ENCODE peak calls at places on chromosome 13, in nine cellular contexts. H is RWPE2; P is ovary; C is aorta; Z is left lung; M is Karpas-422; Q is CD8-positive, alpha-beta memory T cell; O is heart left ventricle; D is mesendoderm. E is an unnamed sample.

GRCh38 chr13:46571941-46572340 is 19.0 kb downstream of the LRCH1 start:
- DNase-seq in C (no peak), Z (no peak), Q (no peak), O (no peak), H (no peak), M (no peak), P (no peak), D (no peak), E (no peak)

GRCh38 chr13:54945978-54946377 is 1917.4 kb downstream of the OLFM4 start:
- DNase-seq in D (no peak), P (no peak), O (no peak), H (no peak), C (no peak), Q (no peak), M (no peak), Z (no peak), E (no peak)

GRCh38 chr13:101473458-101473857 is 21.0 kb downstream of the ITGBL1 start:
- DNase-seq in Q (no peak), P (no peak), D (no peak), M (no peak), H (peak; percentile 68), O (peak; percentile 41), C (peak; percentile 76), Z (no peak), E (no peak)

GRCh38 chr13:110869805-110870706 is 44.8 kb downstream of the ANKRD10 start:
- DNase-seq in H (peak; percentile 99), M (no peak), D (peak; percentile 89), Q (no peak), P (peak; percentile 83), C (peak; percentile 98), Z (peak; percentile 84), O (peak; percentile 87), E (peak; percentile 36)

GRCh38 chr13:111256458-111256857 is 64.0 kb upstream of the TEX29 start:
- DNase-seq in H (no peak), Z (no peak), O (no peak), Q (no peak), M (no peak), C (no peak), P (no peak), D (no peak), E (no peak)

GRCh38 chr13:92564942-92565341 is 661.7 kb upstream of the GPC6 start:
- DNase-seq in H (no peak), P (no peak), M (no peak), D (no peak), Q (no peak), O (no peak), C (no peak), Z (no peak), E (no peak)

GRCh38 chr13:45695198-45695730 is 6.9 kb upstream of the CBY2 start:
- DNase-seq in O (no peak), P (no peak), D (no peak), Z (no peak), Q (no peak), C (no peak), M (no peak), H (no peak), E (peak; percentile 5)

GRCh38 chr13:34926513-34926912 is 15.6 kb upstream of the NBEA start:
- DNase-seq in C (no peak), Q (no peak), O (no peak), Z (no peak), D (peak; percentile 50), M (peak; percentile 52), H (no peak), P (no peak), E (peak; percentile 77)

GRCh38 chr13:73411067-73411809 is 352.4 kb downstream of the KLF5 start:
- DNase-seq in Z (no peak), Q (no peak), D (no peak), O (no peak), C (no peak), P (no peak), H (no peak), M (no peak), E (no peak)

GRCh38 chr13:34864650-34865049 is 77.4 kb upstream of the NBEA start:
- DNase-seq in Z (no peak), P (no peak), D (no peak), H (no peak), M (no peak), Q (no peak), O (no peak), C (no peak), E (no peak)

GRCh38 chr13:112741185-112741755 is 51.4 kb downstream of the ATP11A start:
- DNase-seq in Q (no peak), O (no peak), D (no peak), P (no peak), C (no peak), Z (no peak), H (no peak), M (no peak), E (no peak)

GRCh38 chr13:112740502-112741131 is 50.8 kb downstream of the ATP11A start:
- DNase-seq in Q (no peak), D (no peak), P (peak; percentile 86), C (peak; percentile 62), H (no peak), M (no peak), Z (no peak), O (peak; percentile 86), E (peak; percentile 71)

GRCh38 chr13:112743451-112744305 is 53.8 kb downstream of the ATP11A start:
- DNase-seq in M (no peak), H (no peak), C (no peak), D (no peak), Q (no peak), O (no peak), P (no peak), Z (no peak), E (no peak)

GRCh38 chr13:112742583-112742982 is 52.7 kb downstream of the ATP11A start:
- DNase-seq in Z (no peak), P (no peak), M (no peak), C (no peak), H (no peak), D (no peak), Q (no peak), O (no peak), E (no peak)

GRCh38 chr13:112741835-112742570 is 52.2 kb downstream of the ATP11A start:
- DNase-seq in M (no peak), Q (no peak), C (no peak), D (no peak), Z (no peak), H (no peak), P (peak; percentile 27), O (no peak), E (no peak)
- H3K27ac ChIP-seq in M (no peak overlapping the region), Q (no peak overlapping the region), C (no peak overlapping the region), D (no peak overlapping the region), Z (no peak overlapping the region), H (no peak overlapping the region), P (peak overlapping the region; percentile 68), O (peak overlapping the region; percentile 83), E (peak overlapping the region; percentile 73)

GRCh38 chr13:27927444-27928352 is 7.9 kb downstream of the PDX1 start:
- DNase-seq in Z (no peak), P (no peak), H (no peak), C (no peak), Q (no peak), O (no peak), M (no peak), D (no peak), E (no peak)

GRCh38 chr13:27929868-27930267 is 10.1 kb downstream of the PDX1 start:
- DNase-seq in P (no peak), H (no peak), Q (no peak), M (no peak), O (no peak), C (no peak), Z (no peak), D (no peak), E (no peak)

GRCh38 chr13:27926644-27927434 is 7.0 kb downstream of the PDX1 start:
- DNase-seq in Q (no peak), D (no peak), H (no peak), Z (no peak), P (no peak), C (no peak), M (no peak), O (no peak), E (no peak)

GRCh38 chr13:27928805-27929753 is 9.3 kb downstream of the PDX1 start:
- DNase-seq in Q (no peak), C (no peak), H (no peak), D (no peak), Z (no peak), M (no peak), O (no peak), P (no peak), E (no peak)

GRCh38 chr13:27928353-27928804 is 8.6 kb downstream of the PDX1 start:
- DNase-seq in H (no peak), P (no peak), Z (no peak), C (no peak), D (no peak), Q (no peak), M (no peak), O (no peak), E (no peak)
- H3K27me3 ChIP-seq in H (peaks cover 84% of the 10 kb centered on the region), P (peaks cover 4% of the 10 kb centered on the region), Z (peaks cover 100% of the 10 kb centered on the region), C (peaks cover 3% of the 10 kb centered on the region), D (peaks cover 72% of the 10 kb centered on the region), Q (peaks cover 33% of the 10 kb centered on the region), M (no peaks in the 10 kb centered on the region), O (peaks cover 78% of the 10 kb centered on the region), E (peaks cover 100% of the 10 kb centered on the region)

DNA sequence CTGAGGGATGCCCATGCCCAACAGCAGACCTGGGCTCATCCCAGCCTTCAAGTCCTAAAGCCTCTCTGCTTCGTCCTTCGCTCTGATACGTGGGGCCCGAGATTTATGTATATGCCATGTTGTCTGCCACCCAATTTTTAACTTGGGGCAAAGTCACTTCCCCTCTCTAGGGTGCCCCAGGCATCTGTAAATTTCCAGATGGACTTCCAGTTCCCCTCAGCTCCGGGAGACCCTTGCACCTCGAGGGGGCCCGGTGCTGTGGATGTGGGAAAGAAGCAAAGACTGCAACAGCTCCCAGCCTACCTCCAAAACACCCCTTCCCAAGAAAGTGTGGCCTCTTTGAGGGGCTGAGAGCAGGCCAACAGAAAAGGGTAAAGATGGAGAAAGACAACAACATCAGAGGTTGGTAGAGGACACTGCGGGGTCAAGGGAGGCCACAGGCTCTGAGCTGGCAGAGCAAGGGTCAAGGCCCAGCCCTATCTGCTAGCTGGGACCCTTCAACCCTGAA is 97.4 kb downstream of the STK24 start:
- DNase-seq in H (no peak), C (no peak), D (no peak), M (no peak), O (no peak), Q (no peak), Z (no peak), P (no peak), E (no peak)
- H3K4me1 ChIP-seq in H (peaks cover 39% of the 10 kb centered on the region), C (no peaks in the 10 kb centered on the region), D (peaks cover 28% of the 10 kb centered on the region), M (no peaks in the 10 kb centered on the region), O (peaks cover 41% of the 10 kb centered on the region), Q (peaks cover 60% of the 10 kb centered on the region), Z (peaks cover 29% of the 10 kb centered on the region), P (peaks cover 29% of the 10 kb centered on the region), E (peaks cover 79% of the 10 kb centered on the region)

DNA sequence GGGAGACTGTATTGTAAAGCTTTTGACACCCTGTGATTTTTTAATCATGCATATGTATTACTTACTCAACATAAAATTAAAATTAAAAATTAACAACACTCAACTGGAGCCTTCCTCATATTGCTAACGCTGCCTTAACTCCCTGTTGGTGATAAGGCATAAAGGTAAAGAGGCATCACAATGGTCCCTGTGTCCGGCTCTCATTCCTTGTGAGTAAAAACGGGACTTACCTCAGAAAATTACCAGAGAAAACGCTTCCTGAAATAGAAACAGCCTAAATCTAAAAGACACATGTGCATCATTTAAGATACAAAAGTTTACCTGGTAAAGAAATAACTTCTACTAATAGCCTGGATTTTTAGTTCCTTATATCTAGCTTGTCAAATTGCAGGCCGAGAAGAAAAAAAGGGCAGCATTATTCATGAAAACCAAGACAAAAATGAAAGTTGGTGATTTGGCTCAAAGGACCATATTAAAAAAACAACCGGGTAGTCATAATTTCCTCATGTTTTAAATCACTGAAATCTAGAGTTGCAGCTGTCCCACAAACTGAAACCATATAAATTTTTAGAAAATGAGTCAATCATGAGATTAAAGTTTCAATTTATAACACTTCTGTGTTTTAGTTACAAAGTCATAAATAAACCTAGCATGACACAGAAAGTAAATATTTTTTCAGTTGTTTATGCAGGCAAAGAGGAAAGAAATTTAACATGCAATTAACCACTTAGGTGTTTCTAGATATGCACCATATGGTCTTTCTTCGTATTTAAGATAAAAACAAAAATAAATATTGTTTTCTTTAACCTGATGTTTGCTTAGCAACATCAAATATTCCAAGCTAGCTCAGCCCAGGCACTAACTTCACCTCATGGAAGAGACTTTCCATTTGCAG is 94.7 kb downstream of the MIPEP start:
- DNase-seq in Z (no peak), O (no peak), M (no peak), P (no peak), D (no peak), Q (no peak), C (no peak), H (no peak), E (no peak)
- H3K27ac ChIP-seq in Z (peak overlapping the region; percentile 38), O (peak overlapping the region; percentile 11), M (no peak overlapping the region), P (no peak overlapping the region), D (no peak overlapping the region), Q (no peak overlapping the region), C (no peak overlapping the region), H (peak overlapping the region; percentile 25), E (no peak overlapping the region)